ENCODE peak calls at places on chromosome 20, in four cellular contexts. One of them, this sample, is unnamed.

GRCh38 chr20:51810155-51811039 is 8.1 kb upstream of the SALL4 start:
- DNase-seq in K562: no peak
- DNase-seq in GM12878: no peak
- DNase-seq in HepG2: peak; percentile 48
- DNase-seq in this sample: no peak

GRCh38 chr20:16569218-16570153 is 3.8 kb downstream of the KIF16B start:
- DNase-seq in GM12878: no peak
- DNase-seq in HepG2: no peak
- DNase-seq in K562: no peak
- DNase-seq in this sample: no peak

GRCh38 chr20:25011831-25012241 is 19.3 kb upstream of the APMAP start:
- DNase-seq in GM12878: no peak
- DNase-seq in HepG2: no peak
- DNase-seq in K562: no peak
- DNase-seq in this sample: no peak

GRCh38 chr20:8223096-8223870 is 91.2 kb downstream of the PLCB1 start:
- DNase-seq in HepG2: peak; percentile 50
- DNase-seq in GM12878: no peak
- DNase-seq in K562: no peak
- DNase-seq in this sample: no peak

GRCh38 chr20:46784450-46785127 is 75.1 kb downstream of the SLC2A10 start:
- DNase-seq in GM12878: no peak
- DNase-seq in K562: no peak
- DNase-seq in HepG2: peak; percentile 29
- DNase-seq in this sample: no peak

GRCh38 chr20:25148181-25148981 is 47.1 kb upstream of the ENTPD6 start:
- DNase-seq in GM12878: no peak
- DNase-seq in K562: no peak
- DNase-seq in HepG2: no peak
- DNase-seq in this sample: peak; percentile 58

GRCh38 chr20:25227317-25227831 is 20.5 kb upstream of the PYGB start:
- DNase-seq in K562: peak; percentile 37
- DNase-seq in GM12878: no peak
- DNase-seq in HepG2: peak; percentile 94
- DNase-seq in this sample: no peak

GRCh38 chr20:50519036-50519780 is 9.0 kb downstream of the PTPN1 start:
- DNase-seq in HepG2: no peak
- DNase-seq in GM12878: no peak
- DNase-seq in K562: no peak
- DNase-seq in this sample: no peak

GRCh38 chr20:63055575-63056235 is 48.9 kb upstream of the BHLHE23 start:
- DNase-seq in GM12878: no peak
- DNase-seq in HepG2: no peak
- DNase-seq in K562: no peak
- DNase-seq in this sample: peak; percentile 6

GRCh38 chr20:8043687-8044278 is 24.2 kb upstream of the TMX4 start:
- DNase-seq in HepG2: peak; percentile 81
- DNase-seq in K562: peak; percentile 27
- DNase-seq in GM12878: no peak
- DNase-seq in this sample: no peak

GRCh38 chr20:41956316-41957050 is 338.3 kb upstream of the CHD6 start:
- DNase-seq in GM12878: no peak
- DNase-seq in HepG2: peak; percentile 39
- DNase-seq in K562: peak; percentile 48
- DNase-seq in this sample: peak; percentile 29

GRCh38 chr20:57440678-57441509 is 49.7 kb downstream of the RBM38 start:
- DNase-seq in K562: no peak
- DNase-seq in GM12878: no peak
- DNase-seq in HepG2: no peak
- DNase-seq in this sample: peak; percentile 25

GRCh38 chr20:36856691-36857635 is 19.0 kb upstream of the TLDC2 start:
- DNase-seq in GM12878: no peak
- DNase-seq in HepG2: no peak
- DNase-seq in K562: no peak
- DNase-seq in this sample: no peak

GRCh38 chr20:44973053-44973452 is 6.7 kb downstream of the STK4 start:
- DNase-seq in GM12878: no peak
- DNase-seq in K562: no peak
- DNase-seq in HepG2: no peak
- DNase-seq in this sample: no peak

GRCh38 chr20:6416371-6416770 is 293.5 kb upstream of the FERMT1 start:
- DNase-seq in HepG2: no peak
- DNase-seq in K562: no peak
- DNase-seq in GM12878: no peak
- DNase-seq in this sample: peak; percentile 44

GRCh38 chr20:44083220-44083933 is 103.6 kb downstream of the JPH2 start:
- DNase-seq in GM12878: no peak
- DNase-seq in K562: no peak
- DNase-seq in HepG2: no peak
- DNase-seq in this sample: no peak

GRCh38 chr20:59827138-59828056 is 106.0 kb downstream of the SYCP2 start:
- DNase-seq in HepG2: no peak
- DNase-seq in GM12878: no peak
- DNase-seq in K562: no peak
- DNase-seq in this sample: no peak

GRCh38 chr20:38136421-38137245 is 28.4 kb downstream of the TGM2 start:
- DNase-seq in GM12878: no peak
- DNase-seq in K562: no peak
- DNase-seq in HepG2: no peak
- DNase-seq in this sample: peak; percentile 4

GRCh38 chr20:6501061-6501460 is 266.4 kb upstream of the BMP2 start:
- DNase-seq in GM12878: no peak
- DNase-seq in HepG2: peak; percentile 24
- DNase-seq in K562: no peak
- DNase-seq in this sample: no peak

GRCh38 chr20:56347628-56348305 is 11.0 kb upstream of the FAM210B start:
- DNase-seq in GM12878: no peak
- DNase-seq in HepG2: no peak
- DNase-seq in K562: no peak
- DNase-seq in this sample: peak; percentile 17
- TF ChIP-seq TCF7 in GM12878: no peak
- TF ChIP-seq TCF7 in HepG2: no peak
- TF ChIP-seq TCF7 in K562: no peak
- TF ChIP-seq TCF7 in this sample: no peak

DNA sequence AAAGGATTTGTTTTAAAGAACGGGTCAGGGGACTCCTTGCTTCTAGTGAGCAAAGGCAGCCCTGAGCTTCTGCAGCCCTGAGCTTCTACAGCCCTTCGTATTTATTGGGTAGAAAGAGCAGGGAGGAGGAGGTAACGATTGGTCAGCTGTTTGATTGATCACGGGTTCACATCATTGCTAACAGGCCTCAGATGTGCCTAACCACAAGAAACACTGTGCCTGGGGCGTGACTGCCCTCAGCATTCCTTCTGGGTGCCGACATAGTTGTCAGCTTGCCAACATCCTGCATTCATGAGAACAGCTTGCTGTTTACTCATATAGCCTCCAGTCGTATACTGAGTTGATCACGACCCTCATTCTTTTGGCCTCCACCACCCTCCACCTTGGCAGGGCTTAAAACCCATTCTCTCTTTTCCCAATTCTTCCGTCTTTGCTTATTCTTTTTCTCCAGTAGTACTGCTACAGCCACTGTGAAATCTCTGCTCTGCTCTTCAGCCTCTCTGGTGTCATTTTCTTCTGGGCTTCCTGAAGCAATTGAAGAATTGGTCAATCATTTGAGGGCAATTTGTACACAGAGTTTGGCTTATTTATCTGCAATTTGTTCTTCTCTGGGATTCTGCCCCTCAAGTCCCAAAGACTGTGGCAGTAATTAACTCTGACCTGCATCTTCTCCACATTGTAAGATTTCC is 25.4 kb upstream of the NOP56 start:
- DNase-seq in GM12878: no peak
- DNase-seq in K562: no peak
- DNase-seq in HepG2: peak; percentile 80
- DNase-seq in this sample: no peak
- TF ChIP-seq CBFB in GM12878: no peak
- TF ChIP-seq CBFB in K562: no peak
- TF ChIP-seq CBFB in HepG2: no peak
- TF ChIP-seq CBFB in this sample: no peak

GRCh38 chr20:19734811-19735210 is 23.2 kb upstream of the RIN2 start:
- DNase-seq in GM12878: no peak
- DNase-seq in K562: no peak
- DNase-seq in HepG2: no peak
- DNase-seq in this sample: no peak
- TF ChIP-seq MAX in GM12878: no peak
- TF ChIP-seq MAX in K562: no peak
- TF ChIP-seq MAX in HepG2: no peak
- TF ChIP-seq MAX in this sample: no peak

DNA sequence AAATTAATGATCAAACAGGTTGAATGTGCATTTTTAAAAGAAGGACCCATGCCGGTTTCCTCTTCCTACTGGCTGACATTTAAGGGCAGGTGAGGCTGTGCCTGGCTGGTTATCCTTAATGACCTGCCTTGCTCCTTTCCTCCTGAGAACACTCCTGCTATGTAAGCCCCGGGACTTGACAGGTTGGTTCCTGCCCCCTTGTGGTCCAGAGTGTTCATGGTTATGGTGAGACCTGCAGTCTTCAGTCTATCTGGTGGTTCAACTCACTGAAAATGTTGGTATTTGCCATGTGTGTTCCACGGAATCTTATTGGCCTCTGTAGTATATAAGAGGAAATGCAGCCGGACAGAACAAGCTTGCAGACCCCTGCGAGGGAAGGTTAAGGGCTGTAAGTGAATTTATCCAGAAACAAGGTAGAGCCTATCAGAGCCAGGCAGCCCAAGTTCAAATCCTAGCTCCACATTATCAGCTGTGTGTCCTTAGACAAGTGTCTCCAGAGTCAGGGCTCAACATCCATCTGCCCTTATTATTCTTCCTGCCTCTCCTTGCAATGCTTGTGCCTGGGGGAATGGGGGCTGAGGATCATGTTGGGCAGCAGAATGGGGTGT is 5.2 kb upstream of the BPIFA3 start:
- DNase-seq in HepG2: peak; percentile 78
- DNase-seq in K562: peak; percentile 61
- DNase-seq in GM12878: no peak
- DNase-seq in this sample: peak; percentile 75
- TF ChIP-seq TCF7 in HepG2: no peak
- TF ChIP-seq TCF7 in K562: no peak
- TF ChIP-seq TCF7 in GM12878: no peak
- TF ChIP-seq TCF7 in this sample: no peak

GRCh38 chr20:54122681-54123586 is 50.9 kb downstream of the CYP24A1 start:
- DNase-seq in K562: no peak
- DNase-seq in HepG2: peak; percentile 91
- DNase-seq in GM12878: no peak
- DNase-seq in this sample: no peak

GRCh38 chr20:54122189-54122588 is 51.6 kb downstream of the CYP24A1 start:
- DNase-seq in K562: no peak
- DNase-seq in GM12878: no peak
- DNase-seq in HepG2: no peak
- DNase-seq in this sample: no peak

GRCh38 chr20:54119744-54120143 is 49.4 kb upstream of the BCAS1 start:
- DNase-seq in GM12878: no peak
- DNase-seq in K562: no peak
- DNase-seq in HepG2: no peak
- DNase-seq in this sample: no peak

GRCh38 chr20:54126809-54127655 is 46.8 kb downstream of the CYP24A1 start:
- DNase-seq in GM12878: no peak
- DNase-seq in HepG2: no peak
- DNase-seq in K562: no peak
- DNase-seq in this sample: no peak

GRCh38 chr20:54123587-54124180 is 50.1 kb downstream of the CYP24A1 start:
- DNase-seq in GM12878: no peak
- DNase-seq in HepG2: peak; percentile 100
- DNase-seq in K562: no peak
- DNase-seq in this sample: peak; percentile 65
- TF ChIP-seq CBFB in GM12878: no peak
- TF ChIP-seq CBFB in HepG2: peak; percentile 96
- TF ChIP-seq CBFB in K562: no peak
- TF ChIP-seq CBFB in this sample: no peak

GRCh38 chr20:13442990-13443389 is 195.7 kb downstream of the TASP1 start:
- DNase-seq in GM12878: no peak
- DNase-seq in HepG2: no peak
- DNase-seq in K562: no peak
- DNase-seq in this sample: no peak

GRCh38 chr20:13436530-13436929 is 202.2 kb downstream of the TASP1 start:
- DNase-seq in GM12878: no peak
- DNase-seq in HepG2: no peak
- DNase-seq in K562: no peak
- DNase-seq in this sample: no peak

GRCh38 chr20:13443690-13444089 is 195.0 kb downstream of the TASP1 start:
- DNase-seq in HepG2: no peak
- DNase-seq in K562: no peak
- DNase-seq in GM12878: no peak
- DNase-seq in this sample: no peak

DNA sequence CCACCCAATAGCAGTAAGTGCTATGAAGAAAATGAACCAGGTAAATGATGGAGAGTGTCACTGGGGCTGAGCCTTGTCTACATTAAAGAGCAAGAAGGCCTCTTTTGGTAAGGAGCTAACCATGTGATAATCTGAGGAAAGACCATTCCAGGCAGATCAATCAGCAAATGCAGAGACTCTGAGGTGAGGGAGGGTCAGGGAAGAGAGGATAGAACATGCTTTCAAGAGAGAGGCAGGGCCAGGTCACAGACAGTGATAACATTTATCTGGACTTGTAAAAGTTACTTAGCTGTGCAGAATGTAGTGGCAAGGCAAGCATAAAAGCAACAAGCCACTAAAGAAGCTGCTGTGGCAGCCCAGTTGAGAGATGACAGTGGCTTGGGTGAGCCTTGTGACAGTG is 197.3 kb downstream of the TASP1 start:
- DNase-seq in HepG2: no peak
- DNase-seq in K562: no peak
- DNase-seq in GM12878: no peak
- DNase-seq in this sample: no peak
- TF ChIP-seq MAX in HepG2: no peak
- TF ChIP-seq MAX in K562: no peak
- TF ChIP-seq MAX in GM12878: no peak
- TF ChIP-seq MAX in this sample: no peak

GRCh38 chr20:600736-601135 is 9.4 kb downstream of the TCF15 start:
- DNase-seq in K562: no peak
- DNase-seq in HepG2: no peak
- DNase-seq in GM12878: no peak
- DNase-seq in this sample: no peak
- TF ChIP-seq TCF7 in K562: no peak
- TF ChIP-seq TCF7 in HepG2: no peak
- TF ChIP-seq TCF7 in GM12878: no peak
- TF ChIP-seq TCF7 in this sample: no peak

GRCh38 chr20:64083380-64084208 is 604 bp downstream of the LKAAEAR1 start:
- DNase-seq in HepG2: peak; percentile 67
- DNase-seq in GM12878: no peak
- DNase-seq in K562: peak; percentile 84
- DNase-seq in this sample: peak; percentile 82
- TF ChIP-seq CBFB in HepG2: no peak
- TF ChIP-seq CBFB in GM12878: no peak
- TF ChIP-seq CBFB in K562: no peak
- TF ChIP-seq CBFB in this sample: no peak